ENCODE peak calls at places on chromosomes 4 and X, in ten cellular contexts. R is mesenchymal stem cell, S is ELF-1, O is ACHN, L is Calu3, H is psoas muscle, E is A549, J is HS-5, W is AG09319, Z is occipital lobe. F is an unnamed sample.
A peak's percentile ranks its signal among the peaks of the same experiment; 100 is the strongest.

GRCh38 chr4:128107766-128108165 is 46.7 kb downstream of the LARP1B start:
- DNase-seq in R (peak; percentile 29), S (no peak), O (peak; percentile 77), L (no peak), H (no peak), E (no peak), J (no peak), W (peak; percentile 12), Z (no peak), F (no peak)

GRCh38 chr4:108762559-108763225 is at the start of gene ETNPPL:
- DNase-seq in R (peak; percentile 28), S (peak; percentile 77), O (peak; percentile 7), L (peak; percentile 44), H (peak; percentile 67), E (no peak), J (no peak), W (no peak), Z (no peak), F (peak; percentile 59)

GRCh38 chr4:151744614-151745013 is 16.2 kb downstream of the GATB start:
- DNase-seq in R (peak; percentile 92), S (no peak), O (peak; percentile 89), L (peak; percentile 8), H (no peak), E (peak; percentile 28), J (peak; percentile 74), W (peak; percentile 7), Z (no peak), F (peak; percentile 36)

GRCh38 chr4:152023674-152024073 is 262.9 kb upstream of the GATB start:
- DNase-seq in R (no peak), S (no peak), O (no peak), L (no peak), H (no peak), E (no peak), J (no peak), W (no peak), Z (no peak), F (no peak)

GRCh38 chr4:96164814-96165351 is 325.0 kb downstream of the PDHA2 start:
- DNase-seq in R (peak; percentile 54), S (no peak), O (peak; percentile 77), L (no peak), H (no peak), E (no peak), J (peak; percentile 68), W (no peak), Z (no peak), F (no peak)

GRCh38 chrX:1398431-1399340 is 6.8 kb upstream of the SLC25A6 start:
- DNase-seq in R (peak; percentile 33), S (no peak), O (no peak), L (no peak), H (peak; percentile 46), E (no peak), J (no peak), W (no peak), Z (no peak), F (no peak)

GRCh38 chr4:13218316-13218958 is 265.7 kb downstream of the RAB28 start:
- DNase-seq in R (no peak), S (no peak), O (no peak), L (no peak), H (no peak), E (no peak), J (no peak), W (no peak), Z (no peak), F (no peak)

GRCh38 chr4:8427262-8427661 is 13.3 kb downstream of the ACOX3 start:
- DNase-seq in R (no peak), S (no peak), O (no peak), L (no peak), H (no peak), E (no peak), J (no peak), W (no peak), Z (no peak), F (no peak)

GRCh38 chrX:153727108-153727931 is 2.7 kb downstream of the ABCD1 start:
- DNase-seq in R (no peak), S (no peak), O (no peak), L (peak; percentile 18), H (peak; percentile 87), E (no peak), J (no peak), W (no peak), Z (peak; percentile 59), F (no peak)

GRCh38 chr4:85774489-85774888 is 299.5 kb downstream of the ARHGAP24 start:
- DNase-seq in R (no peak), S (no peak), O (no peak), L (no peak), H (no peak), E (no peak), J (no peak), W (no peak), Z (no peak), F (no peak)

F was measured in A673.